ENCODE peak calls at places on chromosomes 1 and 21, in five cellular contexts. B is K562, M is H1, N is HCT116, K is SK-N-SH. L is an unnamed sample.

GRCh38 chr1:20322081-20322824 is 31.6 kb downstream of the VWA5B1 start:
- DNase-seq in B (no peak), M (no peak), N (no peak), K (no peak), L (no peak)

GRCh38 chr21:43274946-43275310 is 106.1 kb downstream of the CRYAA start:
- DNase-seq in B (no peak), M (no peak), N (no peak), K (peak; percentile 72), L (no peak)

GRCh38 chr1:58432813-58433668 is 113.5 kb downstream of the OMA1 start:
- DNase-seq in B (no peak), M (peak; percentile 70), N (no peak), K (peak; percentile 68), L (peak; percentile 10)

GRCh38 chr1:101260531-101260930 is 23.7 kb downstream of the S1PR1 start:
- DNase-seq in B (no peak), M (no peak), N (no peak), K (no peak), L (no peak)

GRCh38 chr1:221829327-221830011 is 87.6 kb upstream of the DUSP10 start:
- DNase-seq in B (no peak), M (no peak), N (no peak), K (no peak), L (no peak)

GRCh38 chr1:164591858-164592257 is 32.9 kb downstream of the PBX1 start:
- DNase-seq in B (no peak), M (no peak), N (no peak), K (no peak), L (peak; percentile 83)

GRCh38 chr1:18041107-18041506 is 66.5 kb upstream of the IGSF21 start:
- DNase-seq in B (no peak), M (no peak), N (no peak), K (no peak), L (no peak)

GRCh38 chr1:188433428-188433827 is 1604.7 kb downstream of the PLA2G4A start:
- DNase-seq in B (no peak), M (no peak), N (no peak), K (no peak), L (no peak)

GRCh38 chr21:14495075-14495474 is 51.0 kb downstream of the SAMSN1 start:
- DNase-seq in B (no peak), M (no peak), N (no peak), K (no peak), L (no peak)

GRCh38 chr1:31653761-31654160 is 9.1 kb upstream of the PEF1 start:
- DNase-seq in B (no peak), M (no peak), N (no peak), K (no peak), L (no peak)

GRCh38 chr21:37717534-37717933 is 198.7 kb downstream of the KCNJ6 start:
- DNase-seq in B (peak; percentile 21), M (no peak), N (no peak), K (no peak), L (peak; percentile 21)
- TF ChIP-seq JUND in B (no peak), M (no peak), N (no peak), K (no peak), L (no peak)

GRCh38 chr1:45044916-45045315 is 32.9 kb downstream of the UROD start:
- DNase-seq in B (no peak), M (no peak), N (no peak), K (no peak), L (no peak)
- TF ChIP-seq JUND in B (no peak), M (no peak), N (no peak), K (no peak), L (no peak)

GRCh38 chr1:110595311-110595710 is 10.8 kb downstream of the KCNA2 start:
- DNase-seq in B (no peak), M (no peak), N (no peak), K (no peak), L (no peak)

GRCh38 chr1:110593905-110594304 is 12.3 kb downstream of the KCNA2 start:
- DNase-seq in B (no peak), M (no peak), N (no peak), K (no peak), L (no peak)

GRCh38 chr1:110596312-110596711 is 9.8 kb downstream of the KCNA2 start:
- DNase-seq in B (no peak), M (no peak), N (no peak), K (no peak), L (no peak)

GRCh38 chr1:110591956-110592355 is 14.2 kb downstream of the KCNA2 start:
- DNase-seq in B (no peak), M (no peak), N (no peak), K (no peak), L (no peak)

GRCh38 chr1:110594466-110595076 is 11.6 kb downstream of the KCNA2 start:
- DNase-seq in B (no peak), M (no peak), N (no peak), K (no peak), L (no peak)
- TF ChIP-seq JUND in B (no peak), M (no peak), N (no peak), K (no peak), L (no peak)

GRCh38 chr1:241527146-241527545 is 5.0 kb upstream of the KMO start:
- DNase-seq in B (peak; percentile 29), M (no peak), N (no peak), K (no peak), L (no peak)

GRCh38 chr1:241520080-241520465 is 518 bp upstream of the FH start:
- DNase-seq in B (no peak), M (no peak), N (no peak), K (no peak), L (no peak)

GRCh38 chr1:241519308-241520079 is at the start of gene FH:
- DNase-seq in B (peak; percentile 99), M (peak; percentile 88), N (peak; percentile 96), K (peak; percentile 91), L (peak; percentile 99)

GRCh38 chr1:241521718-241522117 is 2.2 kb upstream of the FH start:
- DNase-seq in B (no peak), M (no peak), N (no peak), K (no peak), L (no peak)

DNA sequence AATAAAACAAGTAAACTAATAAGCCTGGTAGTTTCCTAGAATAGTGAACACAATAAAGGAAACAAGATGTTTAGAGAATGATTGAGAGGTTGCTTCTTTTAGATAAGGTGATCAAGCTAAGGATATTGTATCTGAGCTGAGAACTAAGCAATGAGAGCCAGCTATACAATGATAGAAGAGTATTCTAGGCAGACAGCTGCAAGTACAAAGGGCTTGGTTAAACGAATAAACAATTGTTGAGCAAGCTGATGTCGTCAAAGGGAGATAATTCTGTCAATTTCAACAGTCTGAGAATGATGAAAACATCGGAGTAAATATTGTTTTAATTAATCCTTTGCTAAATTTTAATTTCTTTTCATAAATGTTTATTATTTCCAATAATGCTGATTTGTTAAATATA is 5.5 kb upstream of the FH start:
- DNase-seq in B (no peak), M (no peak), N (no peak), K (no peak), L (no peak)
- TF ChIP-seq JUND in B (no peak), M (no peak), N (no peak), K (no peak), L (no peak)

GRCh38 chr1:172380441-172381244 is 39.8 kb upstream of the C1orf105 start:
- DNase-seq in B (no peak), M (no peak), N (no peak), K (no peak), L (no peak)
- TF ChIP-seq JUND in B (no peak), M (no peak), N (no peak), K (no peak), L (no peak)

DNA sequence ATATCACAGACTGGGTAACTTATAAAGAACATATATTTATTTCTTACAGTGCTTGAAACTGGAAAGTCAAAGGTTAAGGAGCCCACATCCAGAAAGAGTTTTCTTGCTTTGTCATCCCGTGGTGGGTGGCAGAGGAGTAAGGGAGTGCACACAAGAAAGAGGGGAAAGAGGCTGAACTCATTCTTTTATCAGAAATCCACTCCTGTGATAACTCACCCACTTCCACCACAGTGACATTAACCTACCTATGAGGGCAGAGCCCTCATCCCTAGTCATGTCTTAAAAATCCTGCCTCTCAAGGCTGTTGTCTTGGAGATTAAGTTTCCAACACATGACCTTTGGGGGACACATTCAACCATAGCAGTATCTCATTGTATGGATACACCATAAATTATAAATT is 32.5 kb upstream of the RGS4 start:
- DNase-seq in B (no peak), M (no peak), N (no peak), K (no peak), L (no peak)
- TF ChIP-seq JUND in B (no peak), M (no peak), N (no peak), K (no peak), L (no peak)

GRCh38 chr1:168871531-168871930 is 142.5 kb upstream of the DPT start:
- DNase-seq in B (no peak), M (no peak), N (no peak), K (no peak), L (no peak)
- TF ChIP-seq JUND in B (no peak), M (no peak), N (no peak), K (no peak), L (no peak)

L was measured in T47D.